ENCODE peak calls at places on chromosome 1, in ten cellular contexts. E, M, X, O, N, H, K, U, T and F are unnamed samples.

GRCh38 chr1:150995896-150996295 is 10.8 kb downstream of the MINDY1 start:
- DNase-seq in T (no peak), O (no peak), H (no peak), N (peak), M (no peak), X (peak), K (no peak), E (peak), U (no peak), F (peak)

GRCh38 chr1:167756760-167757405 is 35.1 kb downstream of the MPZL1 start:
- DNase-seq in K (no peak), X (no peak), H (peak), N (no peak), O (no peak), M (no peak), U (no peak), E (no peak), T (no peak), F (no peak)

GRCh38 chr1:57517587-57518397 is 93.9 kb upstream of the DAB1 start:
- DNase-seq in K (no peak), E (no peak), X (no peak), O (no peak), M (no peak), U (no peak), N (no peak), T (no peak), H (no peak), F (no peak)

GRCh38 chr1:184866991-184867788 is 107.1 kb downstream of the NIBAN1 start:
- DNase-seq in E (no peak), N (no peak), K (no peak), H (peak), O (no peak), M (no peak), X (no peak), T (peak), U (no peak), F (no peak)

GRCh38 chr1:15757575-15758401 is 807 bp upstream of the FBLIM1 start:
- DNase-seq in X (peak), H (peak), M (no peak), U (peak), T (no peak), K (no peak), O (no peak), N (no peak), E (no peak), F (no peak)

GRCh38 chr1:176499671-176500070 is 36.7 kb downstream of the PAPPA2 start:
- DNase-seq in O (no peak), N (no peak), M (no peak), U (no peak), E (no peak), H (no peak), T (no peak), X (no peak), K (no peak), F (no peak)

GRCh38 chr1:172069535-172069934 is 228.2 kb downstream of the DNM3 start:
- DNase-seq in U (no peak), O (no peak), M (no peak), X (no peak), H (no peak), E (peak), N (no peak), K (no peak), T (no peak), F (peak)

GRCh38 chr1:153793973-153794615 is 18.9 kb downstream of the SLC27A3 start:
- DNase-seq in O (no peak), H (no peak), K (no peak), M (no peak), N (no peak), U (no peak), X (no peak), T (no peak), E (peak), F (peak)

GRCh38 chr1:224911217-224911616 is 18.3 kb upstream of the DNAH14 start:
- DNase-seq in X (no peak), M (no peak), O (no peak), K (no peak), T (no peak), N (no peak), H (no peak), E (no peak), U (no peak), F (no peak)
- TF ChIP-seq EP300 in X (no peak), M (no peak), O (no peak), K (no peak), T (no peak), N (no peak), H (no peak), E (no peak), U (no peak), F (no peak)

DNA sequence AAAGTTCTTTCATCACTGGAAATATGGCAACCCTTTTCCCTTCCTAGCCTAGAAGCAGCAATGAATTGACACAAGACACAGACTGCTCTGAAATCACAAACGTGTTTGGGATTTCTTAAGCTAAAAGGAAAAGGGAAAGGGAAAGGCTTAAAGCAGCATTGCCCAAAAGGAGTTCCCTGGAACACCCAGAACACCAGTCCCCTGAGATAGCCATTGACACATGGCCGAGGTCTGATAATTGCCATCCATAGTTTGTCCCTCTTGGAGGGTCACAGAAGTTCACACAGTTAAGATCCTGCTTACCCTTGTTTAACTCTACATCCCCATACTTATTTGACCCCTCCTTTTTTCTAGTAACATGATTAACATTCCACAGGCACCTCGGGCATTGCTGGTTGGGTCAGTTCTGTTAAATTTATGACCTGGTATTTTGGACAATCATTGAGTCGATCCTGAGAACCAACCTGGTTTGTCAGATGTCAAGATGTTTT is 72.9 kb downstream of the ZNF281 start:
- DNase-seq in K (no peak), H (no peak), O (no peak), N (no peak), U (no peak), E (no peak), T (no peak), X (no peak), M (peak), F (no peak)
- TF ChIP-seq EP300 in K (no peak), H (no peak), O (no peak), N (no peak), U (no peak), E (no peak), T (no peak), X (no peak), M (no peak), F (no peak)

GRCh38 chr1:183633676-183634343 is 1.8 kb downstream of the ARPC5 start:
- DNase-seq in E (no peak), T (peak), H (no peak), O (no peak), X (peak), M (peak), K (no peak), U (no peak), N (no peak), F (no peak)
- TF ChIP-seq EP300 in E (no peak), T (no peak), H (no peak), O (no peak), X (no peak), M (no peak), K (no peak), U (no peak), N (no peak), F (no peak)

GRCh38 chr1:225253784-225254183 is 174.1 kb downstream of the LBR start:
- DNase-seq in U (no peak), T (no peak), X (no peak), K (no peak), H (no peak), M (no peak), N (no peak), O (no peak), E (no peak), F (no peak)
- TF ChIP-seq EP300 in U (no peak), T (no peak), X (no peak), K (no peak), H (no peak), M (no peak), N (no peak), O (no peak), E (no peak), F (no peak)

GRCh38 chr1:8410791-8411190 is 92.9 kb downstream of the SLC45A1 start:
- DNase-seq in M (no peak), O (no peak), H (no peak), X (no peak), N (no peak), T (no peak), E (no peak), K (no peak), U (no peak), F (no peak)
- TF ChIP-seq EP300 in M (no peak), O (no peak), H (no peak), X (no peak), N (no peak), T (no peak), E (no peak), K (no peak), U (no peak), F (no peak)

GRCh38 chr1:42960693-42961559 is 2.3 kb upstream of the SLC2A1 start:
- DNase-seq in H (no peak), M (no peak), K (no peak), N (no peak), E (no peak), U (no peak), X (no peak), T (no peak), O (no peak), F (no peak)
- TF ChIP-seq EP300 in H (no peak), M (no peak), K (no peak), N (no peak), E (no peak), U (no peak), X (no peak), T (no peak), O (no peak), F (no peak)

GRCh38 chr1:222911866-222912265 is 97.0 kb downstream of the DISP1 start:
- DNase-seq in H (no peak), M (no peak), K (no peak), N (no peak), T (no peak), O (no peak), X (no peak), E (no peak), U (no peak), F (no peak)
- TF ChIP-seq EP300 in H (no peak), M (no peak), K (no peak), N (no peak), T (no peak), O (no peak), X (no peak), E (no peak), U (no peak), F (no peak)

GRCh38 chr1:22030057-22030456 is 22.5 kb upstream of the CDC42 start:
- DNase-seq in U (no peak), N (no peak), H (no peak), K (no peak), E (no peak), O (no peak), X (no peak), T (no peak), M (no peak), F (no peak)

GRCh38 chr1:22026924-22027289 is 25.4 kb downstream of the CELA3A start:
- DNase-seq in M (no peak), E (no peak), X (no peak), O (no peak), N (no peak), U (no peak), H (no peak), K (no peak), T (no peak), F (no peak)

GRCh38 chr1:22031214-22031962 is 21.1 kb upstream of the CDC42 start:
- DNase-seq in X (peak), M (no peak), O (no peak), E (no peak), N (peak), H (peak), K (no peak), U (no peak), T (no peak), F (peak)

GRCh38 chr1:22025368-22026154 is 24.1 kb downstream of the CELA3A start:
- DNase-seq in O (peak), U (peak), E (peak), K (peak), H (peak), X (peak), N (peak), T (peak), M (peak), F (peak)

DNA sequence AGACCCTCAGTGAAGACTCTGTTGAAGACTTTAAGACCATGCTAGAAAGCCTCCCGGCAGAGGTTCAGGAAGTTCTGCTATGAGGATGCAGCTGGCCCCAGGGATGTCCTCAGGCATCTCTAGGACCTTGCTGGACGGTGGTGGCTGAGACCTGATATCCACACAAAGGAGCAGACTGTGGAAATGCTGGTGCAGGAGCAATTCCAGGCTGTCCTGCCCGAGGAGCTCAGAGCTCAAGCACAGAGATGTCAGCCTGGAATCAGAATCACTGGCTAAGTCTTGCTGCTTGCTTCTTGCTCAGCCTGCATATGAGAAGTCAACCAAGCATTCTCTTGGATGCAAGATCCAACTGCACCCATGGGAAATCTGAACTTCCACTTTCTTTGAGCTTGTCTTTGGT is 22.0 kb upstream of the CDC42 start:
- DNase-seq in X (no peak), N (no peak), H (no peak), E (no peak), U (no peak), M (no peak), O (no peak), T (no peak), K (no peak), F (no peak)
- TF ChIP-seq EP300 in X (no peak), N (no peak), H (no peak), E (no peak), U (no peak), M (no peak), O (no peak), T (no peak), K (no peak), F (no peak)

DNA sequence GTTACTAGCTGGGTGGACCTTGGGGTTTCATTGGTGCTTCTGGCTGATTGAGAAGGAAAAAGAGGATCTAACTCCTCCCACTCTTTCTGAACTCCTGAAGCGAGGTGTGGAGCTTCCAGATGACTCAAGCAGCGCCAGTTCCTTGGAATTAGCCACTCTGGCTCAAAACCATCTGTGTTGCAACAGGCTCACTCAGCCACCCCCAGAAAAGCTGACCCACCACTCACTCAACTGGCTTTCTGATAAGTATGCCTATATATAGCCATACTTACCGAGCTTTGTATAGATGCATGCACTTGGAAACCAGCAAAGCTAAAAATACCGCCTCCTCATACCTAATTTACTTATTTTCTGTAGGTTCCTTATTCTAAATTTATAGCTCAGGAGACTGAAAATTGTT is 65.5 kb downstream of the NENF start:
- DNase-seq in X (no peak), N (no peak), K (no peak), E (no peak), O (no peak), M (peak), H (no peak), T (no peak), U (no peak), F (no peak)
- TF ChIP-seq EP300 in X (no peak), N (no peak), K (no peak), E (no peak), O (no peak), M (no peak), H (no peak), T (no peak), U (no peak), F (no peak)